ENCODE peak calls at places on chromosomes 7 and 10, in five cellular contexts. F, X, Z, H and O are unnamed samples.

GRCh38 chr10:649798-650690 is 39.4 kb downstream of the DIP2C start:
- DNase-seq in F (no peak), X (no peak), Z (no peak), H (no peak), O (no peak)

GRCh38 chr7:116249969-116250553 is 39.7 kb downstream of the TES start:
- DNase-seq in F (no peak), X (no peak), Z (peak), H (no peak), O (no peak)

GRCh38 chr10:77007836-77008235 is 629.8 kb downstream of the KCNMA1 start:
- DNase-seq in F (no peak), X (no peak), Z (no peak), H (peak), O (no peak)

GRCh38 chr10:48633381-48634197 is 28.7 kb upstream of the ARHGAP22 start:
- DNase-seq in F (no peak), X (no peak), Z (no peak), H (no peak), O (peak)

GRCh38 chr10:84008878-84009277 is 130.4 kb upstream of the GHITM start:
- DNase-seq in F (peak), X (no peak), Z (no peak), H (peak), O (no peak)

GRCh38 chr10:132961-133898 is 2.0 kb upstream of the ZMYND11 start:
- DNase-seq in F (no peak), X (no peak), Z (peak), H (no peak), O (no peak)

GRCh38 chr7:29239638-29240037 is 45.1 kb downstream of the CHN2 start:
- DNase-seq in F (no peak), X (no peak), Z (peak), H (no peak), O (no peak)

GRCh38 chr7:54811925-54812264 is 52.9 kb upstream of the SEC61G start:
- DNase-seq in F (no peak), X (no peak), Z (peak), H (no peak), O (no peak)

GRCh38 chr7:11252705-11253272 is 279.1 kb downstream of the PHF14 start:
- DNase-seq in F (no peak), X (no peak), Z (peak), H (no peak), O (no peak)

GRCh38 chr7:2896141-2896540 is 52.0 kb upstream of the GNA12 start:
- DNase-seq in F (no peak), X (no peak), Z (no peak), H (no peak), O (no peak)

GRCh38 chr10:65565246-65565645 is 1360.6 kb upstream of the LRRTM3 start:
- DNase-seq in F (no peak), X (no peak), Z (no peak), H (no peak), O (no peak)

GRCh38 chr7:66664590-66665293 is 36.1 kb downstream of the KCTD7 start:
- DNase-seq in F (no peak), X (no peak), Z (no peak), H (no peak), O (no peak)

GRCh38 chr7:122790132-122790531 is 87.4 kb upstream of the RNF148 start:
- DNase-seq in F (no peak), X (no peak), Z (no peak), H (no peak), O (no peak)

GRCh38 chr10:75814071-75814470 is 382.6 kb downstream of the LRMDA start:
- DNase-seq in F (no peak), X (no peak), Z (no peak), H (no peak), O (no peak)